ENCODE peak calls at places on chromosomes 4 and X, in seven cellular contexts. W is stimulated activated CD8-positive, alpha-beta memory T cell treated with anti-CD3 and anti-CD28 coated beads, Interleukin-2, amount 100 ng/mL, for 48 hours; K is HFF-Myc; S is activated naive CD4-positive, alpha-beta T cell treated with Interleukin-2 at 50 U/mL for 16 hours; H is neural crest cell; Q is T-helper 22 cell; U is lung. B is an unnamed sample.
A peak's percentile ranks its signal among the peaks of the same experiment; 100 is the strongest.

GRCh38 chr4:8542776-8543525 is 37.2 kb upstream of the GPR78 start:
- DNase-seq in W (no peak), K (no peak), S (no peak), H (no peak), Q (no peak), U (no peak), B (no peak)

GRCh38 chr4:89123418-89123817 is 12.1 kb downstream of the TIGD2 start:
- DNase-seq in W (no peak), K (no peak), S (no peak), H (no peak), Q (no peak), U (no peak), B (no peak)

GRCh38 chr4:38678078-38678477 is 14.1 kb downstream of the KLF3 start:
- DNase-seq in W (no peak), K (no peak), S (no peak), H (no peak), Q (no peak), U (no peak), B (peak; percentile 92)

GRCh38 chr4:137960371-137961050 is 281.6 kb downstream of the SLC7A11 start:
- DNase-seq in W (no peak), K (peak; percentile 33), S (no peak), H (no peak), Q (no peak), U (no peak), B (peak; percentile 63)

GRCh38 chrX:155068165-155068564 is 2.8 kb downstream of the CMC4 start:
- DNase-seq in W (no peak), K (peak; percentile 32), S (no peak), H (no peak), Q (no peak), U (no peak), B (peak; percentile 9)

GRCh38 chr4:151324449-151325319 is 721 bp downstream of the SH3D19 start:
- DNase-seq in W (peak; percentile 6), K (peak; percentile 47), S (no peak), H (peak; percentile 45), Q (no peak), U (peak; percentile 47), B (no peak)

GRCh38 chrX:108590496-108590895 is 145.9 kb downstream of the IRS4 start:
- DNase-seq in W (no peak), K (no peak), S (no peak), H (no peak), Q (no peak), U (no peak), B (no peak)

GRCh38 chrX:49040376-49040955 is 2.7 kb downstream of the TFE3 start:
- DNase-seq in W (no peak), K (no peak), S (no peak), H (no peak), Q (no peak), U (no peak), B (no peak)

GRCh38 chr4:17636696-17637351 is 22.4 kb downstream of the MED28 start:
- DNase-seq in W (peak; percentile 57), K (no peak), S (peak; percentile 73), H (peak; percentile 85), Q (peak; percentile 34), U (peak; percentile 74), B (peak; percentile 48)

GRCh38 chr4:83124079-83124780 is 9.7 kb upstream of the PLAC8 start:
- DNase-seq in W (no peak), K (no peak), S (no peak), H (no peak), Q (no peak), U (no peak), B (no peak)

GRCh38 chr4:186958951-186959350 is 235.3 kb upstream of the FAT1 start:
- DNase-seq in W (no peak), K (no peak), S (no peak), H (no peak), Q (no peak), U (no peak), B (no peak)

B was measured in astrocyte of the cerebellum.